ENCODE peak calls at places on chromosome 18, in ten cellular contexts. C is A549, B is H54, J is prostate gland, S is body of pancreas, D is heart left ventricle, Y is adrenal gland, I is sigmoid colon, M is endothelial cell of umbilical vein, E is breast epithelium. Q is an unnamed sample.

GRCh38 chr18:23460285-23461273 is 7.5 kb downstream of the RIOK3 start:
- DNase-seq in J (no peak), S (no peak), C (no peak), D (no peak), Y (no peak), E (no peak), M (no peak), I (no peak), B (no peak), Q (peak)

GRCh38 chr18:58407263-58407648 is 221.6 kb downstream of the ALPK2 start:
- DNase-seq in M (no peak), S (no peak), D (no peak), J (no peak), B (no peak), E (no peak), C (no peak), I (no peak), Y (no peak), Q (no peak)

GRCh38 chr18:24492445-24492844 is 32.0 kb downstream of the HRH4 start:
- DNase-seq in J (no peak), E (no peak), M (no peak), C (no peak), I (no peak), S (no peak), B (no peak), Y (no peak), D (no peak), Q (no peak)

GRCh38 chr18:26565514-26565913 is 17.2 kb upstream of the KCTD1 start:
- DNase-seq in I (no peak), C (no peak), B (no peak), S (no peak), J (no peak), M (no peak), Y (no peak), D (no peak), E (no peak), Q (no peak)

GRCh38 chr18:13502585-13502984 is 223.8 kb downstream of the FAM210A start:
- DNase-seq in C (no peak), J (no peak), I (peak), B (no peak), Y (no peak), E (no peak), M (peak), D (peak), S (no peak), Q (no peak)

GRCh38 chr18:44507729-44508325 is 172.9 kb upstream of the SETBP1 start:
- DNase-seq in E (no peak), I (no peak), J (no peak), D (peak), C (no peak), M (peak), S (peak), B (no peak), Y (peak), Q (no peak)

GRCh38 chr18:989423-989822 is 84.8 kb downstream of the ADCYAP1 start:
- DNase-seq in M (no peak), C (no peak), B (no peak), D (no peak), I (no peak), E (no peak), Y (no peak), S (no peak), J (no peak), Q (peak)

GRCh38 chr18:48540329-48541025 is 1.6 kb downstream of the CTIF start:
- DNase-seq in B (peak), M (peak), Y (peak), I (peak), D (peak), J (peak), C (peak), S (peak), E (peak), Q (peak)

GRCh38 chr18:62131305-62131909 is 55.4 kb downstream of the PIGN start:
- DNase-seq in J (peak), M (peak), B (peak), Y (peak), C (peak), D (peak), E (peak), S (peak), I (peak), Q (peak)

GRCh38 chr18:35343936-35344735 is at the start of gene ZNF24:
- DNase-seq in J (peak), S (peak), D (peak), Y (peak), B (peak), M (peak), C (peak), E (peak), I (peak), Q (peak)
- TF ChIP-seq POLR2A in J (peak), S (peak), D (no peak), Y (peak), B (peak), M (peak), C (peak), E (peak), I (peak), Q (peak)

GRCh38 chr18:79405781-79406575 is 10.2 kb downstream of the NFATC1 start:
- DNase-seq in I (no peak), E (no peak), M (peak), D (peak), B (no peak), S (peak), J (no peak), C (no peak), Y (peak), Q (peak)
- TF ChIP-seq POLR2A in I (no peak), E (no peak), M (no peak), D (no peak), B (no peak), S (no peak), J (no peak), C (no peak), Y (no peak), Q (no peak)

GRCh38 chr18:10010611-10011015 is 96.8 kb downstream of the VAPA start:
- DNase-seq in Y (peak), B (no peak), M (peak), J (peak), D (peak), I (peak), S (peak), C (no peak), E (peak), Q (no peak)
- TF ChIP-seq POLR2A in Y (no peak), B (no peak), M (no peak), J (no peak), D (no peak), I (no peak), S (peak), C (no peak), E (no peak), Q (no peak)

GRCh38 chr18:74196220-74197119 is 48.1 kb downstream of the TIMM21 start:
- DNase-seq in E (peak), B (peak), J (peak), M (peak), Y (peak), D (peak), C (peak), S (peak), I (no peak), Q (peak)

GRCh38 chr18:74198453-74198852 is 50.1 kb downstream of the TIMM21 start:
- DNase-seq in J (no peak), D (no peak), S (no peak), Y (no peak), I (no peak), C (no peak), M (no peak), B (no peak), E (no peak), Q (no peak)

GRCh38 chr18:74194691-74195090 is 46.4 kb downstream of the TIMM21 start:
- DNase-seq in S (no peak), B (no peak), M (no peak), E (no peak), I (no peak), D (no peak), Y (no peak), C (no peak), J (no peak), Q (no peak)

GRCh38 chr18:74200780-74201179 is 52.5 kb downstream of the TIMM21 start:
- DNase-seq in B (no peak), I (no peak), Y (no peak), M (no peak), D (no peak), E (no peak), C (no peak), J (no peak), S (no peak), Q (no peak)

DNA sequence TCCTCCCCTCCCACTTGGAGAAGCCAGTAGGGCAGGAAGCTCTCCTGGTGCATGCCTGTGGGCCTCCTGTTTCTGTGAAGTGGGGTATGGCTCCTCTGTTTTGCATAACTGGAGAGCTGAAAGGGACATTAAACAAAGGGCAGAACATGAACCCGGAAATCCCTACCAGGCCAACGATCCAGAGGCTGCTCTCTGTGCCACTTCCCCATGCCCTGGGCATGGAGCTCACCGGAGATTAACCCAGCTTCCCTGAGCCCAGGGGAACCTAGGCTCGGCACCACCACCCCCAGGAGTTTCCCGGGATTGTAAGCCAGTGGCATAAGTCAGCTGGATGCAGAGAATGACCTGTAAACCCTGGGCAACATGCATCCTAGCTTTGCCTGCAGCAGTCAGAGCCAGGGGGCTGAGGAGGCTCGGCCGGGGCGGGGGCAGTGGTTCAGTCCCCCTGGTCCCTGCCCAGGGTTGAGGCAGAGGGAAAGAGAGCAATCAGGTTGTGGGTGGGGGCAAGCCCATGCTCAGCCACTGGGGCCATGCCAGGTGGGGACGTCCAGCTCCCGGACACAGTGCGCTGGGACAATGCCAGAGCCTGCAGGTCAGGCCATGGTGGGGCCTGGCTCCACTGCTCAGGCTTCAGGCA is 49.5 kb downstream of the TIMM21 start:
- DNase-seq in C (no peak), Y (no peak), J (no peak), D (no peak), M (no peak), I (no peak), B (no peak), E (peak), S (peak), Q (no peak)
- TF ChIP-seq POLR2A in C (no peak), Y (no peak), J (no peak), D (no peak), M (no peak), I (no peak), B (no peak), E (no peak), S (no peak), Q (no peak)

Q was measured in erythroblast.